ENCODE peak calls at places on chromosome 14, in six cellular contexts. G, A, Q, F, C and N are unnamed samples.

GRCh38 chr14:69441948-69442347 is 42.6 kb upstream of the PLEKHD1 start:
- DNase-seq in G (no peak), A (no peak), Q (no peak), F (no peak), C (no peak), N (no peak)

GRCh38 chr14:81269100-81269978 is 48.6 kb upstream of the GTF2A1 start:
- DNase-seq in G (peak; percentile 68), A (peak; percentile 85), Q (no peak), F (peak; percentile 61), C (no peak), N (peak; percentile 53)

GRCh38 chr14:102180248-102180998 is 40.7 kb downstream of the WDR20 start:
- DNase-seq in G (no peak), A (no peak), Q (no peak), F (no peak), C (no peak), N (no peak)

GRCh38 chr14:36556811-36557433 is 25.5 kb downstream of the NKX2-8 start:
- DNase-seq in G (peak; percentile 7), A (peak; percentile 28), Q (no peak), F (peak; percentile 21), C (peak; percentile 65), N (no peak)

GRCh38 chr14:103742499-103743255 is 27.1 kb downstream of the ZFYVE21 start:
- DNase-seq in G (no peak), A (no peak), Q (no peak), F (no peak), C (no peak), N (no peak)

GRCh38 chr14:72844528-72844927 is 49.4 kb downstream of the DPF3 start:
- DNase-seq in G (no peak), A (no peak), Q (no peak), F (no peak), C (no peak), N (no peak)

GRCh38 chr14:47966411-47966810 is 291.0 kb upstream of the MDGA2 start:
- DNase-seq in G (no peak), A (peak; percentile 90), Q (no peak), F (no peak), C (no peak), N (no peak)

GRCh38 chr14:71231521-71232393 is 324.5 kb downstream of the PCNX1 start:
- DNase-seq in G (no peak), A (peak; percentile 11), Q (peak; percentile 70), F (no peak), C (peak; percentile 47), N (no peak)

GRCh38 chr14:39060818-39061437 is 42.1 kb downstream of the SEC23A start:
- DNase-seq in G (no peak), A (no peak), Q (no peak), F (no peak), C (no peak), N (no peak)

GRCh38 chr14:30252800-30253425 is 306.0 kb upstream of the G2E3 start:
- DNase-seq in G (peak; percentile 15), A (no peak), Q (no peak), F (peak; percentile 7), C (no peak), N (no peak)

GRCh38 chr14:71362920-71363584 is 455.8 kb downstream of the PCNX1 start:
- DNase-seq in G (peak; percentile 73), A (no peak), Q (no peak), F (peak; percentile 15), C (no peak), N (no peak)

GRCh38 chr14:87142568-87143211 is 850.3 kb downstream of the GALC start:
- DNase-seq in G (no peak), A (no peak), Q (no peak), F (no peak), C (no peak), N (no peak)

GRCh38 chr14:44736326-44736725 is 225.4 kb downstream of the KLHL28 start:
- DNase-seq in G (no peak), A (peak; percentile 64), Q (no peak), F (no peak), C (no peak), N (no peak)

DNA sequence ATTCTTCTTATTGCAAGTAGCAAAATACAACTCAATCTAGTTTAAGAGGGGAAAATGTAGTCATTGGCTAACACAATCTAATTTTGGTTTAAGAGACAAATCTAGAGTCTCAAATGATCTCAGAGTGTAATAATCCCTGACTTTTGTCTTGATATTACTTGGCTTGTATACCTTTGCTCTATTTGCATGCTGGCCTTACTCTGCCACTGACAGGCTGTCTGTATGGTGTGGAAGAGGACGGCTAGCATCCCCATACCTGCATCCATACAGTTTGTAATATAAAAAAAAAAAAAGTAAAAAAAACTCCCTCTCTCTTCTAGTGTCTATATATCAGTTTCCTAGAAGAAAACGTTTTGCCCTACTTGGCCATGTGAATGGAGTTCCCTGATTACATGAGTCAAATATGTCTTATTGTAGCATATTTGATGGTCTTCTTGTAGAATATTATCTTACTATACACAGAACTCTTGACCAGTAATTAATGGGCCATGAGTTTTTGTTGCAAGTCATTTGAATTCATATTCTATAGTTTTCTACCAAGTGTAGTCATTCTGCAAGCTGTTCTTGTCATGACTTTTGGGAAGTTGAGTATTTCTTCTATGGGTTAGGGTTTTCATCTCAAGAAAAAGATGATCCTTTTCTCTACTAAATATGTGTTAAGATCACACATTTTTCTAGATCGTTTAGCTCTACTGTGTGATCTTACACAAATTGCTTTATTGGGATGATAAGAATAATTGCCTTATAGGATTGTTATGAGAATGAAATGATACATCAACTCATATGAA is 8.2 kb downstream of the HIF1A start:
- DNase-seq in G (no peak), A (no peak), Q (no peak), F (no peak), C (no peak), N (no peak)
- H3K27ac ChIP-seq in G (no peak overlapping the region), A (no peak overlapping the region), Q (no peak overlapping the region), F (no peak overlapping the region), C (no peak overlapping the region), N (no peak overlapping the region)

GRCh38 chr14:77144412-77145115 is 3.0 kb upstream of the ZDHHC22 start:
- DNase-seq in G (no peak), A (no peak), Q (no peak), F (no peak), C (no peak), N (no peak)

GRCh38 chr14:77151245-77151644 is 9.7 kb upstream of the ZDHHC22 start:
- DNase-seq in G (no peak), A (peak; percentile 53), Q (peak; percentile 62), F (peak; percentile 14), C (peak; percentile 84), N (peak; percentile 20)

GRCh38 chr14:77151918-77152588 is 10.5 kb upstream of the ZDHHC22 start:
- DNase-seq in G (peak; percentile 28), A (no peak), Q (peak; percentile 12), F (peak; percentile 15), C (no peak), N (no peak)

GRCh38 chr14:77145975-77146740 is 4.6 kb upstream of the ZDHHC22 start:
- DNase-seq in G (no peak), A (no peak), Q (peak; percentile 28), F (no peak), C (no peak), N (no peak)

GRCh38 chr14:77148510-77149231 is 7.1 kb upstream of the ZDHHC22 start:
- DNase-seq in G (no peak), A (peak; percentile 42), Q (peak; percentile 52), F (no peak), C (no peak), N (no peak)
- H3K4ac ChIP-seq in G (no peak overlapping the region), A (no peak overlapping the region), Q (no peak overlapping the region), F (no peak overlapping the region), C (peak overlapping the region; percentile 63), N (no peak overlapping the region)

GRCh38 chr14:89485264-89485663 is 68.2 kb upstream of the FOXN3 start:
- DNase-seq in G (no peak), A (no peak), Q (no peak), F (no peak), C (no peak), N (no peak)
- H3K27ac ChIP-seq in G (no peak overlapping the region), A (no peak overlapping the region), Q (no peak overlapping the region), F (no peak overlapping the region), C (no peak overlapping the region), N (no peak overlapping the region)

GRCh38 chr14:93643127-93643526 is 145.2 kb downstream of the PRIMA1 start:
- DNase-seq in G (no peak), A (no peak), Q (no peak), F (no peak), C (no peak), N (no peak)

GRCh38 chr14:93638790-93639189 is 149.5 kb downstream of the PRIMA1 start:
- DNase-seq in G (no peak), A (no peak), Q (no peak), F (no peak), C (no peak), N (no peak)

GRCh38 chr14:93648440-93649168 is 139.7 kb downstream of the PRIMA1 start:
- DNase-seq in G (no peak), A (peak; percentile 65), Q (peak; percentile 48), F (no peak), C (no peak), N (no peak)

GRCh38 chr14:93643676-93644075 is 144.6 kb downstream of the PRIMA1 start:
- DNase-seq in G (no peak), A (no peak), Q (no peak), F (no peak), C (no peak), N (no peak)
- H3K4ac ChIP-seq in G (no peak overlapping the region), A (no peak overlapping the region), Q (no peak overlapping the region), F (no peak overlapping the region), C (no peak overlapping the region), N (no peak overlapping the region)

DNA sequence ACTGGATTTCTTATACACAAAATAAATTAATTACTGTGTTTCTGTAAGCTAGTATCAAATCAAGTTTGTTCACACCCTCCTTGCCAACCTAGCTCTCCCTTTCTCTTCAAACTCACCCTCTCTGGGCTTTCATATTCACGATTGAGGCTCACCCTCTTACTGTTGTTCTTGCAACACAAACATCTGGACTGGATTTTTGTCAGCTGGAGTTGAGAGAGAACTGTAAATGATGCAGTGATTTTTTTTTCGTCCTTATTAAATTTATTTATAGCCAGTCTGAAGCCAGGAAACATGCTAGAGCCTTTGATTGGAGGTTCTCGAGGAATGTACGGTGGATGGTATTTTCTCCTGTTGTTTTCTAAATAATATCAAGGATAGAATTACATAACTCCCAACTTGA is 485.1 kb downstream of the ZFP36L1 start:
- DNase-seq in G (peak; percentile 43), A (no peak), Q (no peak), F (no peak), C (no peak), N (no peak)
- H3K27ac ChIP-seq in G (peak overlapping the region; percentile 67), A (no peak overlapping the region), Q (no peak overlapping the region), F (no peak overlapping the region), C (no peak overlapping the region), N (no peak overlapping the region)

DNA sequence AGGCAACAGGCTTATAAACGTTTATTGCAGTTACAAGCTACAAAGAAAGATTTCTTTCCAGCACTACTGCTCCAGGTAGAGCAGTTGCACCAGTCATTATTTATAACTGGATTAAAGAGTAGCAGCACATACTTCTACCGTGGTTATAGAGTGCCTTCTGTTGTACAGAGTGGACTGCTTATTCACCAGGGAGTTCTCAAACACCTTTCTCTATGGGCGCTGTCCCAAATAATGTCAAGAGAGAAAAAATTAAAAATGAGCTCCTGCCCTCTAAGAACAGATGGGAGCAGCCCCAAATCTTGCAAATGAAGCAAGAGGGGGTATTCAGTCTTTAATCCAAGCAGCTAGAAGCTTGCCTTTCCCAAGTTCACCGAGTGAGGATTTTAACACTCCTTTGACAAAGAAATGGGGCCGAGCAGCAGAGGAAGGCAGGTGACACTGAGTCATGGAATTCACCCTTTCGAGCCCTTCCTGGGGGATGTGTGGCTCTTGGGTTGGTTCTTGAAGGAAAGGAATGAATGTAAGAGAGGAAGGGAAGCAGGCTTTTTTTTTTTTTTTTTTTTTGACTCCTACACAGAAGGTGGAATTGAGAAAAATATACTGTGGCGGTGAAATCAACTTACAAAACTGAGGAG is 181.2 kb downstream of the PRKCH start:
- DNase-seq in G (no peak), A (peak; percentile 90), Q (peak; percentile 69), F (no peak), C (no peak), N (no peak)
- H3K4ac ChIP-seq in G (no peak overlapping the region), A (no peak overlapping the region), Q (no peak overlapping the region), F (no peak overlapping the region), C (no peak overlapping the region), N (no peak overlapping the region)